ENCODE peak calls at places on chromosomes 6 and 20, in ten cellular contexts. One of them, this sample, is unnamed.
A peak's percentile ranks its signal among the peaks of the same experiment; 100 is the strongest.

GRCh38 chr6:5302995-5303622 is 41.8 kb downstream of the FARS2 start:
- DNase-seq in OCI-M1: no peak
- DNase-seq in EH: peak; percentile 36
- DNase-seq in CD8-positive, alpha-beta memory T cell: peak; percentile 74
- DNase-seq in sciatic nerve: no peak
- DNase-seq in tibial artery: no peak
- DNase-seq in adipocyte: peak; percentile 16
- DNase-seq in coronary artery: no peak
- DNase-seq in CD4-positive, alpha-beta memory T cell: peak; percentile 66
- DNase-seq in anterior cingulate cortex: no peak
- DNase-seq in this sample: peak; percentile 76

GRCh38 chr20:20752712-20753111 is 40.3 kb upstream of the RALGAPA2 start:
- DNase-seq in OCI-M1: no peak
- DNase-seq in EH: no peak
- DNase-seq in CD8-positive, alpha-beta memory T cell: no peak
- DNase-seq in sciatic nerve: no peak
- DNase-seq in tibial artery: no peak
- DNase-seq in adipocyte: no peak
- DNase-seq in coronary artery: no peak
- DNase-seq in CD4-positive, alpha-beta memory T cell: no peak
- DNase-seq in anterior cingulate cortex: no peak
- DNase-seq in this sample: no peak

GRCh38 chr6:75612434-75612833 is 10.8 kb downstream of the SENP6 start:
- DNase-seq in OCI-M1: no peak
- DNase-seq in EH: no peak
- DNase-seq in CD8-positive, alpha-beta memory T cell: no peak
- DNase-seq in sciatic nerve: no peak
- DNase-seq in tibial artery: no peak
- DNase-seq in adipocyte: no peak
- DNase-seq in coronary artery: no peak
- DNase-seq in CD4-positive, alpha-beta memory T cell: no peak
- DNase-seq in anterior cingulate cortex: no peak
- DNase-seq in this sample: no peak

GRCh38 chr6:37860226-37860839 is 40.8 kb downstream of the ZFAND3 start:
- DNase-seq in OCI-M1: peak; percentile 80
- DNase-seq in EH: peak; percentile 64
- DNase-seq in CD8-positive, alpha-beta memory T cell: no peak
- DNase-seq in sciatic nerve: no peak
- DNase-seq in tibial artery: no peak
- DNase-seq in adipocyte: peak; percentile 82
- DNase-seq in coronary artery: no peak
- DNase-seq in CD4-positive, alpha-beta memory T cell: peak; percentile 41
- DNase-seq in anterior cingulate cortex: no peak
- DNase-seq in this sample: peak; percentile 41

GRCh38 chr6:111087106-111087835 is at the start of gene SLC16A10:
- DNase-seq in OCI-M1: peak; percentile 48
- DNase-seq in EH: peak; percentile 23
- DNase-seq in CD8-positive, alpha-beta memory T cell: peak; percentile 84
- DNase-seq in sciatic nerve: peak; percentile 68
- DNase-seq in tibial artery: peak; percentile 72
- DNase-seq in adipocyte: peak; percentile 46
- DNase-seq in coronary artery: no peak
- DNase-seq in CD4-positive, alpha-beta memory T cell: peak; percentile 75
- DNase-seq in anterior cingulate cortex: no peak
- DNase-seq in this sample: peak; percentile 68

GRCh38 chr6:3449750-3450305 is 7.0 kb downstream of the SLC22A23 start:
- DNase-seq in OCI-M1: no peak
- DNase-seq in EH: no peak
- DNase-seq in CD8-positive, alpha-beta memory T cell: no peak
- DNase-seq in sciatic nerve: no peak
- DNase-seq in tibial artery: no peak
- DNase-seq in adipocyte: no peak
- DNase-seq in coronary artery: no peak
- DNase-seq in CD4-positive, alpha-beta memory T cell: no peak
- DNase-seq in anterior cingulate cortex: no peak
- DNase-seq in this sample: no peak

GRCh38 chr6:43737272-43738081 is 32.5 kb upstream of the VEGFA start:
- DNase-seq in OCI-M1: peak; percentile 27
- DNase-seq in EH: no peak
- DNase-seq in CD8-positive, alpha-beta memory T cell: no peak
- DNase-seq in sciatic nerve: peak; percentile 61
- DNase-seq in tibial artery: no peak
- DNase-seq in adipocyte: no peak
- DNase-seq in coronary artery: peak; percentile 71
- DNase-seq in CD4-positive, alpha-beta memory T cell: no peak
- DNase-seq in anterior cingulate cortex: no peak
- DNase-seq in this sample: no peak

GRCh38 chr20:61812771-61813485 is 252.8 kb downstream of the TAF4 start:
- DNase-seq in OCI-M1: no peak
- DNase-seq in EH: no peak
- DNase-seq in CD8-positive, alpha-beta memory T cell: no peak
- DNase-seq in sciatic nerve: no peak
- DNase-seq in tibial artery: no peak
- DNase-seq in adipocyte: no peak
- DNase-seq in coronary artery: no peak
- DNase-seq in CD4-positive, alpha-beta memory T cell: no peak
- DNase-seq in anterior cingulate cortex: no peak
- DNase-seq in this sample: no peak

GRCh38 chr6:163457637-163458561 is 43.4 kb downstream of the QKI start:
- DNase-seq in OCI-M1: peak; percentile 48
- DNase-seq in EH: peak; percentile 96
- DNase-seq in CD8-positive, alpha-beta memory T cell: no peak
- DNase-seq in sciatic nerve: no peak
- DNase-seq in tibial artery: no peak
- DNase-seq in adipocyte: peak; percentile 90
- DNase-seq in coronary artery: no peak
- DNase-seq in CD4-positive, alpha-beta memory T cell: no peak
- DNase-seq in anterior cingulate cortex: no peak
- DNase-seq in this sample: peak; percentile 82

GRCh38 chr20:45872626-45873025 is 8.4 kb upstream of the ZSWIM1 start:
- DNase-seq in OCI-M1: no peak
- DNase-seq in EH: no peak
- DNase-seq in CD8-positive, alpha-beta memory T cell: no peak
- DNase-seq in sciatic nerve: no peak
- DNase-seq in tibial artery: no peak
- DNase-seq in adipocyte: no peak
- DNase-seq in coronary artery: no peak
- DNase-seq in CD4-positive, alpha-beta memory T cell: no peak
- DNase-seq in anterior cingulate cortex: no peak
- DNase-seq in this sample: no peak

GRCh38 chr6:4903751-4904370 is 100.0 kb downstream of the RPP40 start:
- DNase-seq in OCI-M1: no peak
- DNase-seq in EH: no peak
- DNase-seq in CD8-positive, alpha-beta memory T cell: no peak
- DNase-seq in sciatic nerve: no peak
- DNase-seq in tibial artery: no peak
- DNase-seq in adipocyte: no peak
- DNase-seq in coronary artery: no peak
- DNase-seq in CD4-positive, alpha-beta memory T cell: no peak
- DNase-seq in anterior cingulate cortex: no peak
- DNase-seq in this sample: no peak

This sample was measured in kidney tubule cell.